ENCODE peak calls at places on chromosomes 7 and 10, in four cellular contexts. Y, P, N and S are unnamed samples.
A peak's percentile ranks its signal among the peaks of the same experiment; 100 is the strongest.

GRCh38 chr10:128859738-128860386 is 607.2 kb upstream of the MGMT start:
- DNase-seq in N (peak; percentile 70), Y (no peak), P (peak; percentile 29), S (no peak)

GRCh38 chr7:137935849-137936508 is 65.9 kb downstream of the CREB3L2 start:
- DNase-seq in N (peak; percentile 71), Y (peak; percentile 39), P (no peak), S (no peak)

GRCh38 chr7:49852619-49853462 is 79.4 kb downstream of the VWC2 start:
- DNase-seq in N (peak; percentile 35), P (peak; percentile 52), Y (peak; percentile 61), S (peak; percentile 14)

GRCh38 chr7:98284335-98285036 is 3.0 kb downstream of the BRI3 start:
- DNase-seq in P (peak; percentile 77), Y (peak; percentile 37), N (peak; percentile 92), S (peak; percentile 57)

GRCh38 chr10:11036424-11037011 is 18.8 kb downstream of the CELF2 start:
- DNase-seq in N (peak; percentile 74), P (peak; percentile 55), Y (peak; percentile 19), S (no peak)

GRCh38 chr10:102646610-102647432 is 2.5 kb downstream of the TRIM8 start:
- DNase-seq in N (peak; percentile 63), P (no peak), Y (no peak), S (no peak)

GRCh38 chr10:119203006-119203405 is 4.4 kb upstream of the GRK5 start:
- DNase-seq in P (no peak), N (no peak), Y (peak; percentile 68), S (no peak)

GRCh38 chr7:139860090-139860773 is 31.2 kb downstream of the TBXAS1 start:
- DNase-seq in P (no peak), Y (no peak), N (peak; percentile 23), S (no peak)

GRCh38 chr10:11547111-11547625 is 64.3 kb downstream of the USP6NL start:
- DNase-seq in P (no peak), Y (peak; percentile 46), N (no peak), S (no peak)

GRCh38 chr10:77251297-77252013 is 386.2 kb downstream of the KCNMA1 start:
- DNase-seq in Y (peak; percentile 29), P (peak; percentile 46), N (no peak), S (no peak)

GRCh38 chr10:78543749-78544446 is 510.2 kb downstream of the RPS24 start:
- DNase-seq in P (peak; percentile 29), Y (no peak), N (peak; percentile 56), S (peak; percentile 84)

GRCh38 chr10:58894929-58895328 is 281.5 kb upstream of the PHYHIPL start:
- DNase-seq in P (no peak), N (no peak), Y (no peak), S (no peak)

GRCh38 chr7:64509583-64509982 is 53.3 kb downstream of the ZNF680 start:
- DNase-seq in P (no peak), N (no peak), Y (no peak), S (no peak)

GRCh38 chr10:7035111-7035761 is 375.6 kb downstream of the SFMBT2 start:
- DNase-seq in P (no peak), Y (no peak), N (no peak), S (no peak)

GRCh38 chr7:102320181-102320580 is 33.5 kb downstream of the SH2B2 start:
- DNase-seq in P (no peak), Y (no peak), N (no peak), S (no peak)

GRCh38 chr10:120161116-120161515 is 268.6 kb downstream of the SEC23IP start:
- DNase-seq in Y (no peak), P (no peak), N (no peak), S (no peak)

GRCh38 chr7:15084368-15084767 is 181.8 kb upstream of the DGKB start:
- DNase-seq in P (no peak), N (no peak), Y (no peak), S (no peak)

GRCh38 chr10:130963052-130963393 is 348.5 kb downstream of the TCERG1L start:
- DNase-seq in P (no peak), Y (no peak), N (no peak), S (no peak)

GRCh38 chr10:79502561-79503309 is 9.6 kb upstream of the EIF5AL1 start:
- DNase-seq in P (no peak), Y (peak; percentile 23), N (no peak), S (no peak)

GRCh38 chr7:124764847-124765400 is 668 bp downstream of the GPR37 start:
- DNase-seq in Y (peak; percentile 2), P (peak; percentile 29), N (peak; percentile 43), S (no peak)

GRCh38 chr7:80133361-80134104 is 1.1 kb upstream of the GNAI1 start:
- DNase-seq in Y (peak; percentile 82), P (no peak), N (no peak), S (no peak)
- TF ChIP-seq CTCF in Y (peak; percentile 49), P (no peak), N (no peak), S (peak; percentile 9)

GRCh38 chr7:34317039-34317438 is 341.0 kb upstream of the NPSR1 start:
- DNase-seq in Y (no peak), N (peak; percentile 44), P (no peak), S (no peak)

GRCh38 chr7:34322841-34323240 is 335.2 kb upstream of the NPSR1 start:
- DNase-seq in Y (peak; percentile 55), P (no peak), N (no peak), S (no peak)

GRCh38 chr7:34320412-34320811 is 337.6 kb upstream of the NPSR1 start:
- DNase-seq in Y (no peak), P (peak; percentile 12), N (no peak), S (no peak)

DNA sequence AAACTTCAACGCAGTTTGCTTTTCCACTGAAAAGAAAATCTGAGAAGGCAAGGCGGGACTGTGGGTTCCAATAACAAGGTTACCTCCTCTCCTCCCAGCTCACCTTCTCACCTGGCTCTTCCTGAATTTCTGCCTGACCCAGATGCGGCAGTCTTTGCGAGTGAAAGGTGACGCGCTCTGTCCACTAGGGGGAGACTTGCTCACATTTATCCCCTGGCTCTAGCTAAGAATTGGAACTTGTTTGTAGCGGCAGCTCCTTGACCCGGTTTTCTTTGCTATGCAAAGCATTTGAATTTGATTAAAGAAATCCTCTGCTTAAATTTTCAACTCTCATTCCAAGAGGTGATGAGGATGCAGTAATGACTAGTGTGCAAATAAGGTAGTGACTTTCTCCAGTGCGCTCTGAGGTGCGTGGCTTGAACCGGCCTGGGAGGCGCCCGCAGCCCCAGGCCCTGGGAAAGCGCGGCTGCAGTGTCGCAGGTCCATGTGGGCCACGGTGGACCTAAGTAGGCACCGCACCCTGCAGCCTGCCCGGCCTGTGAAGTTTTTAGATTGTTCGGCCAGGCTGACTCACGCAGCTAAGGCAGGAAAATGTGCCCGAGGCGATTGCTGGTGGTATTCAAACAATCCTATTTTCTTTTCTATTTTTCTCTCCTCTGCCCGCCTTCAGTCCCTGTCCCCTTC is 336.9 kb upstream of the NPSR1 start:
- DNase-seq in P (peak; percentile 71), Y (peak; percentile 73), N (peak; percentile 67), S (peak; percentile 31)
- TF ChIP-seq CTCF in P (peak; percentile 80), Y (peak; percentile 92), N (peak; percentile 80), S (peak; percentile 91)

DNA sequence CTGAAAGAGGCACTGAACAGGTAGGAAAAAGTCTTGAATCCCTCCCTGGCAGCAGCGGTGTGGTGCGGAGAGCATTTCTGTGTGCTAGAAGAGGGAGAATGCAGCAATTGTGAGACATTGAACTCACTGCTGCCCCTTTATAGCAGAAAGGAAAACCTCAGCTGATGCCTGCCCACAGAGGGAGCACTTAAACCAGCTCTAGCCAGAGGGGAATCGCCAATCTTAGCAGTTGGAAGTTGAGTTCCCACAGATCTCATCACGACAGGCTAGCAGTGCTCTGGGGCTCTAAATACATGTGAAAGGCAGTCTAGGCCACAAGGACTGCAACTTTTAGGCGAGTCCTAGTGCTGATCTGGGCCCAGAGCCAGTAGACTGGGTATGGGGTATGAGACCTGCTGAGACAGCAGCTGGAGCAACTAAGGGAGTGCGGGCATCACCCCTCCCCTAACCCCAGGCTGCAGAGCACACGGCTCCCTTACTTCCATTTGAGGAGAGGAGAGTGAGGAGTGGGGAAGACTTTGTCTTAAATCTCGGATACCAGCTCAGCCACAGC is 25.2 kb upstream of the PRR15 start:
- DNase-seq in P (no peak), Y (no peak), N (no peak), S (no peak)
- TF ChIP-seq CTCF in P (no peak), Y (no peak), N (no peak), S (no peak)

DNA sequence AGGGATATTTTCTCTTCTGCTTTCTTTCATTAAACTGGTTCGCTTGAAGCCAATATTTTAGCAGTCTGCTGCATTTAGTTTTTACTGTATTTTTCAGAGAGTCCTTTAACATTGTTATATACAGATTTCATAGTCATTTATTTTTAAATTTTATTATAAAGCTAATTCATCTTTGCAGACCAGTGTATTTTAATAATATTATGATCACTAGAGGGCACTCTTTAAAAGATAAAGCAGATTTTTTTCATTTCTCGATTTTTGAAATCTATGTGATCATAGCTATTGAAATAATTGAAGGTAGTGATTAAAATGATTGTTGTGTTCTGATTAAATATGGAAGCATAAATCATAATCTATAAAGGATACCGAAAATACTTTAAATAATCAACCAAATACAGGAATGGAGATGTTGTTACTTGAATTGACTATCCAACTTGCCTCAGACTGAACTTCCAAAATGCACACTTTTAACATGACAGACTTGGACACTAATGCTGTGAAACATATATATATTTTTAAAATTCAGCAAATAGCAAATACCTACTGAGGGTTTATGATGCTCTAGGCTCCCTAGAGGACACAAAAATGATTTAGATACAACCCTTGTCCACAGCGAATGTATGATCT is 35.2 kb downstream of the ST7 start:
- DNase-seq in Y (no peak), P (no peak), N (no peak), S (no peak)
- TF ChIP-seq CTCF in Y (peak; percentile 31), P (peak; percentile 19), N (no peak), S (no peak)